ENCODE peak calls at places on chromosomes 13 and 19, in seven cellular contexts. E, M, V, Y, G, R and O are unnamed samples.

GRCh38 chr19:44694184-44694579 is 4.8 kb upstream of the CEACAM16 start:
- DNase-seq in E (no peak), M (no peak), V (no peak), Y (no peak), G (no peak), R (no peak), O (no peak)

GRCh38 chr19:34345934-34346333 is 19.1 kb upstream of the GPI start:
- DNase-seq in E (peak; percentile 87), M (peak; percentile 86), V (peak; percentile 47), Y (peak; percentile 66), G (peak; percentile 62), R (peak; percentile 54), O (peak; percentile 61)

GRCh38 chr13:46334008-46334407 is 53.0 kb downstream of the RUBCNL start:
- DNase-seq in E (no peak), M (no peak), V (no peak), Y (no peak), G (no peak), R (no peak), O (no peak)

GRCh38 chr19:33477781-33478180 is 43.8 kb downstream of the PEPD start:
- DNase-seq in E (no peak), M (peak; percentile 6), V (no peak), Y (no peak), G (no peak), R (no peak), O (no peak)

GRCh38 chr19:928471-929259 is 2.8 kb downstream of the ARID3A start:
- DNase-seq in E (peak; percentile 54), M (no peak), V (no peak), Y (no peak), G (no peak), R (no peak), O (no peak)

GRCh38 chr13:23822252-23822824 is 66.9 kb downstream of the MIPEP start:
- DNase-seq in E (no peak), M (no peak), V (no peak), Y (no peak), G (no peak), R (no peak), O (no peak)

GRCh38 chr13:40576369-40576768 is 90.1 kb downstream of the FOXO1 start:
- DNase-seq in E (no peak), M (no peak), V (no peak), Y (no peak), G (no peak), R (no peak), O (no peak)

GRCh38 chr19:41531438-41532311 is 44.3 kb upstream of the CEACAM21 start:
- DNase-seq in E (peak; percentile 87), M (peak; percentile 85), V (peak; percentile 91), Y (peak; percentile 58), G (peak; percentile 72), R (no peak), O (no peak)

GRCh38 chr13:31629085-31629785 is 110.1 kb upstream of the RXFP2 start:
- DNase-seq in E (no peak), M (no peak), V (no peak), Y (peak; percentile 77), G (no peak), R (no peak), O (no peak)

GRCh38 chr13:43425234-43425633 is 361.5 kb downstream of the ENOX1 start:
- DNase-seq in E (no peak), M (no peak), V (no peak), Y (no peak), G (no peak), R (no peak), O (no peak)